ENCODE peak calls at places on chromosome 11, in four cellular contexts. One of them, this sample, is unnamed.

GRCh38 chr11:13668957-13669521 is 571 bp downstream of the FAR1 start:
- DNase-seq in H54: peak; percentile 27
- DNase-seq in AG20443: peak; percentile 49
- DNase-seq in AG08395: peak; percentile 17
- DNase-seq in this sample: peak; percentile 39

GRCh38 chr11:9565822-9566560 is 7.5 kb upstream of the WEE1 start:
- DNase-seq in H54: peak; percentile 82
- DNase-seq in AG20443: peak; percentile 89
- DNase-seq in AG08395: peak; percentile 94
- DNase-seq in this sample: no peak

GRCh38 chr11:76610871-76611475 is 59.6 kb downstream of the LRRC32 start:
- DNase-seq in H54: no peak
- DNase-seq in AG20443: no peak
- DNase-seq in AG08395: no peak
- DNase-seq in this sample: no peak

GRCh38 chr11:12827929-12828812 is 153.9 kb downstream of the TEAD1 start:
- DNase-seq in H54: peak; percentile 25
- DNase-seq in AG20443: peak; percentile 70
- DNase-seq in AG08395: peak; percentile 68
- DNase-seq in this sample: peak; percentile 85

GRCh38 chr11:96045622-96046456 is 121.9 kb upstream of the MTMR2 start:
- DNase-seq in H54: no peak
- DNase-seq in AG20443: peak; percentile 85
- DNase-seq in AG08395: peak; percentile 64
- DNase-seq in this sample: no peak

GRCh38 chr11:75337195-75337654 is 14.2 kb downstream of the ARRB1 start:
- DNase-seq in H54: peak; percentile 61
- DNase-seq in AG20443: no peak
- DNase-seq in AG08395: peak; percentile 38
- DNase-seq in this sample: no peak

GRCh38 chr11:76524919-76525318 is 80.1 kb downstream of the EMSY start:
- DNase-seq in H54: peak; percentile 3
- DNase-seq in AG20443: peak; percentile 83
- DNase-seq in AG08395: peak; percentile 73
- DNase-seq in this sample: peak; percentile 1

GRCh38 chr11:129348813-129349212 is 26.8 kb upstream of the BARX2 start:
- DNase-seq in H54: no peak
- DNase-seq in AG20443: no peak
- DNase-seq in AG08395: no peak
- DNase-seq in this sample: no peak

GRCh38 chr11:66478823-66479740 is 1.2 kb upstream of the DPP3 start:
- DNase-seq in H54: peak; percentile 48
- DNase-seq in AG20443: peak; percentile 58
- DNase-seq in AG08395: peak; percentile 49
- DNase-seq in this sample: peak; percentile 18

GRCh38 chr11:111046291-111046690 is 199.2 kb upstream of the POU2AF2 start:
- DNase-seq in H54: no peak
- DNase-seq in AG20443: peak; percentile 16
- DNase-seq in AG08395: no peak
- DNase-seq in this sample: no peak

GRCh38 chr11:92791886-92792285 is 177.6 kb upstream of the MTNR1B start:
- DNase-seq in H54: no peak
- DNase-seq in AG20443: no peak
- DNase-seq in AG08395: no peak
- DNase-seq in this sample: no peak

GRCh38 chr11:116964269-116964668 is 126.8 kb upstream of the APOA1 start:
- DNase-seq in H54: no peak
- DNase-seq in AG20443: no peak
- DNase-seq in AG08395: no peak
- DNase-seq in this sample: no peak

GRCh38 chr11:34602245-34602644 is 18.6 kb upstream of the EHF start:
- DNase-seq in H54: no peak
- DNase-seq in AG20443: no peak
- DNase-seq in AG08395: no peak
- DNase-seq in this sample: no peak

GRCh38 chr11:10495464-10495786 is 40.4 kb downstream of the AMPD3 start:
- DNase-seq in H54: no peak
- DNase-seq in AG20443: no peak
- DNase-seq in AG08395: no peak
- DNase-seq in this sample: no peak

GRCh38 chr11:1272531-1272930 is 36.9 kb downstream of the TOLLIP start:
- DNase-seq in H54: no peak
- DNase-seq in AG20443: no peak
- DNase-seq in AG08395: no peak
- DNase-seq in this sample: no peak

GRCh38 chr11:36412781-36413383 is 97.2 kb downstream of the TRAF6 start:
- DNase-seq in H54: no peak
- DNase-seq in AG20443: no peak
- DNase-seq in AG08395: no peak
- DNase-seq in this sample: no peak

GRCh38 chr11:44628730-44629361 is 63.4 kb downstream of the CD82 start:
- DNase-seq in H54: no peak
- DNase-seq in AG20443: peak; percentile 1
- DNase-seq in AG08395: no peak
- DNase-seq in this sample: no peak

GRCh38 chr11:76135491-76135890 is 70.8 kb downstream of the WNT11 start:
- DNase-seq in H54: no peak
- DNase-seq in AG20443: peak; percentile 58
- DNase-seq in AG08395: peak; percentile 55
- DNase-seq in this sample: no peak

GRCh38 chr11:63870351-63871197 is 31.7 kb downstream of the MARK2 start:
- DNase-seq in H54: no peak
- DNase-seq in AG20443: no peak
- DNase-seq in AG08395: no peak
- DNase-seq in this sample: no peak

GRCh38 chr11:66417000-66417399 is 3.8 kb upstream of the NPAS4 start:
- DNase-seq in H54: no peak
- DNase-seq in AG20443: no peak
- DNase-seq in AG08395: no peak
- DNase-seq in this sample: no peak

This sample was measured in DMS79.